ENCODE peak calls at places on chromosomes 11 and 22, in nine cellular contexts. V, X, C, A, M, Z, P, Q and F are unnamed samples.

GRCh38 chr11:66720223-66720898 is 8.7 kb downstream of the SPTBN2 start:
- DNase-seq in V (no peak), X (peak; percentile 16), C (peak; percentile 74), A (peak; percentile 94), M (no peak), Z (no peak), P (peak; percentile 59), Q (peak; percentile 18), F (no peak)

GRCh38 chr11:122692444-122692843 is 36.9 kb downstream of the UBASH3B start:
- DNase-seq in V (no peak), X (no peak), C (no peak), A (no peak), M (no peak), Z (no peak), P (no peak), Q (no peak), F (no peak)

GRCh38 chr11:10064828-10065227 is 229.2 kb downstream of the SBF2 start:
- DNase-seq in V (no peak), X (no peak), C (no peak), A (no peak), M (no peak), Z (no peak), P (no peak), Q (no peak), F (no peak)

GRCh38 chr11:48001438-48002021 is 21.2 kb downstream of the PTPRJ start:
- DNase-seq in V (peak; percentile 39), X (peak; percentile 71), C (no peak), A (peak; percentile 49), M (no peak), Z (peak; percentile 67), P (no peak), Q (peak; percentile 87), F (no peak)

GRCh38 chr11:693887-694562 is 997 bp downstream of the DEAF1 start:
- DNase-seq in V (no peak), X (no peak), C (no peak), A (no peak), M (peak; percentile 47), Z (no peak), P (no peak), Q (no peak), F (no peak)

GRCh38 chr11:96188625-96189006 is 154.4 kb downstream of the MAML2 start:
- DNase-seq in V (no peak), X (peak; percentile 39), C (peak; percentile 56), A (no peak), M (no peak), Z (no peak), P (no peak), Q (no peak), F (no peak)

GRCh38 chr11:121890377-121890776 is 225.6 kb downstream of the BLID start:
- DNase-seq in V (no peak), X (peak; percentile 84), C (no peak), A (peak; percentile 22), M (no peak), Z (no peak), P (no peak), Q (peak; percentile 73), F (no peak)

GRCh38 chr22:44023404-44024287 is 456 bp upstream of the PARVB start:
- DNase-seq in V (no peak), X (no peak), C (no peak), A (no peak), M (peak; percentile 66), Z (peak; percentile 83), P (peak; percentile 48), Q (peak; percentile 32), F (peak; percentile 82)

GRCh38 chr11:35511666-35512065 is 13.8 kb downstream of the PAMR1 start:
- DNase-seq in V (no peak), X (peak; percentile 60), C (no peak), A (peak; percentile 84), M (no peak), Z (no peak), P (no peak), Q (peak; percentile 41), F (no peak)

GRCh38 chr11:86735462-86736302 is 63.3 kb upstream of the ME3 start:
- DNase-seq in V (no peak), X (no peak), C (no peak), A (peak; percentile 65), M (no peak), Z (no peak), P (no peak), Q (peak; percentile 63), F (no peak)

GRCh38 chr22:42399315-42400271 is 32.6 kb downstream of the NFAM1 start:
- DNase-seq in V (no peak), X (no peak), C (no peak), A (peak; percentile 4), M (peak; percentile 22), Z (no peak), P (no peak), Q (no peak), F (peak; percentile 52)

GRCh38 chr11:134409552-134410429 is 2.3 kb downstream of the B3GAT1 start:
- DNase-seq in V (no peak), X (no peak), C (no peak), A (no peak), M (no peak), Z (no peak), P (no peak), Q (no peak), F (no peak)

GRCh38 chr22:17235149-17235655 is 16.0 kb upstream of the ADA2 start:
- DNase-seq in V (no peak), X (no peak), C (no peak), A (no peak), M (no peak), Z (no peak), P (no peak), Q (no peak), F (no peak)

GRCh38 chr11:126210871-126211235 is 597 bp downstream of the RPUSD4 start:
- DNase-seq in V (no peak), X (no peak), C (no peak), A (no peak), M (no peak), Z (no peak), P (no peak), Q (no peak), F (peak; percentile 39)

GRCh38 chr22:19962909-19963806 is 21.5 kb upstream of the TXNRD2 start:
- DNase-seq in V (no peak), X (no peak), C (no peak), A (no peak), M (peak; percentile 9), Z (no peak), P (no peak), Q (no peak), F (peak; percentile 37)

GRCh38 chr22:18111759-18112330 is 1.2 kb downstream of the TUBA8 start:
- DNase-seq in V (no peak), X (no peak), C (no peak), A (no peak), M (peak; percentile 58), Z (no peak), P (no peak), Q (no peak), F (peak; percentile 82)

GRCh38 chr11:72058416-72059034 is 21.8 kb downstream of the NUMA1 start:
- DNase-seq in V (no peak), X (no peak), C (no peak), A (no peak), M (no peak), Z (no peak), P (no peak), Q (peak; percentile 47), F (no peak)

GRCh38 chr11:123235117-123235686 is 40.2 kb upstream of the CLMP start:
- DNase-seq in V (no peak), X (no peak), C (no peak), A (no peak), M (peak; percentile 52), Z (no peak), P (peak; percentile 60), Q (no peak), F (peak; percentile 73)

GRCh38 chr11:84854498-84854880 is 772.7 kb downstream of the DLG2 start:
- DNase-seq in V (no peak), X (no peak), C (no peak), A (no peak), M (no peak), Z (no peak), P (no peak), Q (no peak), F (no peak)

GRCh38 chr11:61838501-61838900 is 10.4 kb downstream of the FADS2 start:
- DNase-seq in V (no peak), X (no peak), C (no peak), A (no peak), M (no peak), Z (no peak), P (no peak), Q (no peak), F (no peak)